ENCODE peak calls at places on chromosomes 13 and 19, in four cellular contexts. A is HepG2, Q is H1, F is K562. T is an unnamed sample.

GRCh38 chr19:37963190-37963947 is 56.4 kb downstream of the SIPA1L3 start:
- DNase-seq in A (peak; percentile 28), F (no peak), Q (no peak), T (no peak)

GRCh38 chr13:36850790-36851438 is 31.9 kb downstream of the RFXAP start:
- DNase-seq in F (peak; percentile 22), A (peak; percentile 23), Q (peak; percentile 82), T (peak; percentile 74)

GRCh38 chr19:15177269-15178116 is 23.3 kb downstream of the NOTCH3 start:
- DNase-seq in F (peak; percentile 87), A (peak; percentile 54), Q (peak; percentile 95), T (peak; percentile 92)

GRCh38 chr13:49530452-49530851 is 34.7 kb downstream of the PHF11 start:
- DNase-seq in F (peak; percentile 10), A (no peak), Q (no peak), T (no peak)

GRCh38 chr19:6540918-6541689 is 10.3 kb downstream of the TNFSF9 start:
- DNase-seq in F (no peak), A (no peak), Q (no peak), T (no peak)

GRCh38 chr13:23292596-23292995 is 111.8 kb downstream of the SGCG start:
- DNase-seq in A (no peak), Q (no peak), F (no peak), T (no peak)

GRCh38 chr19:43934055-43934984 is 762 bp downstream of the ZNF45 start:
- DNase-seq in F (peak; percentile 13), Q (no peak), A (no peak), T (no peak)

GRCh38 chr13:21256351-21256761 is 79.9 kb downstream of the MRPL57 start:
- DNase-seq in A (no peak), F (no peak), Q (no peak), T (no peak)

GRCh38 chr13:86922936-86923335 is 748.2 kb upstream of the SLITRK5 start:
- DNase-seq in A (no peak), F (no peak), Q (no peak), T (no peak)

GRCh38 chr13:23695711-23696512 is 125.7 kb downstream of the TNFRSF19 start:
- DNase-seq in Q (no peak), A (no peak), F (no peak), T (peak; percentile 27)

GRCh38 chr19:30333291-30334065 is 38.7 kb upstream of the ZNF536 start:
- DNase-seq in Q (no peak), F (no peak), A (no peak), T (no peak)

GRCh38 chr13:32256243-32256642 is 58.9 kb downstream of the ZAR1L start:
- DNase-seq in Q (no peak), A (peak; percentile 34), F (no peak), T (no peak)

GRCh38 chr19:45564131-45564780 is 20.3 kb downstream of the OPA3 start:
- DNase-seq in A (no peak), F (no peak), Q (peak; percentile 58), T (peak; percentile 65)

GRCh38 chr13:113860051-113860471 is 3.8 kb downstream of the GAS6 start:
- DNase-seq in F (no peak), Q (peak; percentile 53), A (peak; percentile 34), T (peak; percentile 39)

GRCh38 chr13:97192166-97192565 is 30.0 kb upstream of the MBNL2 start:
- DNase-seq in F (no peak), Q (no peak), A (no peak), T (no peak)

GRCh38 chr13:107301724-107302374 is 733.9 kb upstream of the ARGLU1 start:
- DNase-seq in Q (no peak), A (no peak), F (no peak), T (no peak)

GRCh38 chr19:19205416-19206410 is 2.5 kb upstream of the NR2C2AP start:
- DNase-seq in F (no peak), A (no peak), Q (no peak), T (no peak)

GRCh38 chr13:46804391-46804815 is 7.4 kb upstream of the ESD start:
- DNase-seq in Q (no peak), A (peak; percentile 9), F (no peak), T (no peak)

GRCh38 chr19:23255700-23256099 is 5.5 kb upstream of the ZNF724 start:
- DNase-seq in A (no peak), Q (no peak), F (no peak), T (no peak)

GRCh38 chr13:97781891-97782305 is 171.6 kb upstream of the IPO5 start:
- DNase-seq in A (no peak), F (no peak), Q (no peak), T (no peak)

GRCh38 chr19:3210347-3211017 is 14.0 kb upstream of the CELF5 start:
- DNase-seq in Q (peak; percentile 96), A (peak; percentile 29), F (peak; percentile 69), T (peak; percentile 81)

GRCh38 chr13:98494769-98495168 is 82.1 kb downstream of the STK24 start:
- DNase-seq in Q (no peak), F (no peak), A (no peak), T (no peak)

GRCh38 chr13:73677041-73677589 is 457.1 kb downstream of the KLF12 start:
- DNase-seq in A (no peak), Q (no peak), F (no peak), T (no peak)

GRCh38 chr19:15213715-15214381 is 13.1 kb upstream of the NOTCH3 start:
- DNase-seq in F (no peak), A (no peak), Q (no peak), T (peak; percentile 25)

GRCh38 chr13:25217023-25217909 is 45.2 kb upstream of the AMER2 start:
- DNase-seq in F (no peak), A (no peak), Q (no peak), T (no peak)

GRCh38 chr19:50772408-50773311 is 2.4 kb downstream of the GPR32 start:
- DNase-seq in Q (no peak), A (no peak), F (peak; percentile 66), T (no peak)

GRCh38 chr13:46116653-46117502 is 12.0 kb upstream of the CPB2 start:
- DNase-seq in A (no peak), Q (no peak), F (no peak), T (no peak)

GRCh38 chr13:48585456-48585840 is 52.6 kb upstream of the RCBTB2 start:
- DNase-seq in F (no peak), A (peak; percentile 43), Q (no peak), T (no peak)

GRCh38 chr19:589693-590395 is at the start of gene HCN2:
- DNase-seq in Q (no peak), F (peak; percentile 21), A (no peak), T (no peak)

GRCh38 chr13:37173214-37173613 is 67.8 kb upstream of the CSNK1A1L start:
- DNase-seq in F (no peak), Q (no peak), A (no peak), T (no peak)

GRCh38 chr13:20828540-20829364 is 55.0 kb upstream of the EEF1AKMT1 start:
- DNase-seq in Q (no peak), F (peak; percentile 47), A (peak; percentile 38), T (no peak)

GRCh38 chr13:34070544-34071303 is 252.8 kb downstream of the RFC3 start:
- DNase-seq in A (peak; percentile 9), F (no peak), Q (no peak), T (no peak)

GRCh38 chr19:49564616-49565045 is 15.7 kb downstream of the NOSIP start:
- DNase-seq in A (no peak), Q (no peak), F (no peak), T (no peak)

GRCh38 chr19:12825259-12826131 is 8.9 kb downstream of the RTBDN start:
- DNase-seq in A (no peak), F (peak; percentile 76), Q (peak; percentile 98), T (peak; percentile 94)

GRCh38 chr19:35986664-35987570 is 8.1 kb upstream of the SDHAF1 start:
- DNase-seq in F (no peak), Q (peak; percentile 80), A (no peak), T (peak; percentile 61)

GRCh38 chr13:91346062-91346461 is 1.4 kb upstream of the MIR17HG start:
- DNase-seq in Q (no peak), A (no peak), F (no peak), T (no peak)

GRCh38 chr13:104833221-104833620 is 1702.2 kb downstream of the EFNB2 start:
- DNase-seq in A (no peak), Q (no peak), F (no peak), T (no peak)

GRCh38 chr13:89883893-89884448 is 1463.5 kb upstream of the MIR17HG start:
- DNase-seq in F (no peak), Q (no peak), A (no peak), T (no peak)

GRCh38 chr19:18289471-18290066 is 8.1 kb upstream of the JUND start:
- DNase-seq in Q (no peak), A (no peak), F (no peak), T (no peak)

GRCh38 chr13:26476111-26476743 is 81.3 kb upstream of the WASF3 start:
- DNase-seq in Q (peak; percentile 76), F (no peak), A (peak; percentile 34), T (peak; percentile 51)
- TF ChIP-seq JUN in Q (no peak), F (no peak), A (no peak), T (no peak)

GRCh38 chr13:99948411-99948810 is 23.2 kb downstream of the ZIC5 start:
- DNase-seq in A (no peak), Q (no peak), F (no peak), T (no peak)

GRCh38 chr13:99948907-99949656 is 22.5 kb downstream of the ZIC5 start:
- DNase-seq in Q (no peak), A (no peak), F (no peak), T (no peak)

GRCh38 chr13:99944606-99945005 is 27.0 kb downstream of the ZIC5 start:
- DNase-seq in Q (no peak), F (no peak), A (no peak), T (no peak)

GRCh38 chr13:99949657-99950413 is 21.7 kb downstream of the ZIC5 start:
- DNase-seq in F (no peak), A (no peak), Q (no peak), T (no peak)

GRCh38 chr13:99947666-99948065 is 23.9 kb downstream of the ZIC5 start:
- DNase-seq in F (no peak), Q (no peak), A (no peak), T (no peak)
- TF ChIP-seq SP1 in F (no peak), Q (no peak), A (no peak), T (no peak)

GRCh38 chr19:58551123-58551497 is 3.8 kb downstream of the CHMP2A start:
- DNase-seq in Q (no peak), A (no peak), F (no peak), T (no peak)

GRCh38 chr19:58551577-58552471 is 3.1 kb downstream of the CHMP2A start:
- DNase-seq in Q (no peak), F (no peak), A (no peak), T (no peak)

GRCh38 chr19:58553799-58554493 is 959 bp downstream of the CHMP2A start:
- DNase-seq in F (no peak), Q (peak; percentile 59), A (no peak), T (no peak)

GRCh38 chr19:58554494-58555368 is at the start of gene CHMP2A:
- DNase-seq in Q (peak; percentile 99), A (peak; percentile 84), F (peak; percentile 98), T (peak; percentile 99)

GRCh38 chr19:58552655-58553054 is 2.2 kb downstream of the CHMP2A start:
- DNase-seq in Q (no peak), F (no peak), A (no peak), T (no peak)
- TF ChIP-seq JUN in Q (no peak), F (no peak), A (no peak), T (no peak)

GRCh38 chr19:33490041-33490451 is 31.5 kb downstream of the PEPD start:
- DNase-seq in A (no peak), Q (no peak), F (no peak), T (no peak)

GRCh38 chr19:33486407-33486806 is 35.2 kb downstream of the PEPD start:
- DNase-seq in F (no peak), Q (no peak), A (no peak), T (no peak)

GRCh38 chr19:33487901-33488817 is 33.4 kb downstream of the PEPD start:
- DNase-seq in Q (no peak), A (no peak), F (no peak), T (no peak)

GRCh38 chr19:33486936-33487793 is 34.4 kb downstream of the PEPD start:
- DNase-seq in Q (no peak), A (no peak), F (no peak), T (no peak)

GRCh38 chr19:33488826-33489225 is 32.8 kb downstream of the PEPD start:
- DNase-seq in A (no peak), Q (no peak), F (no peak), T (no peak)
- TF ChIP-seq SP1 in A (no peak), Q (no peak), F (no peak), T (no peak)

T was measured in WTC11.